ENCODE peak calls at places on chromosomes 5 and 9, in nine cellular contexts. One of them, this sample, is unnamed.

GRCh38 chr5:75167345-75167744 is 69.3 kb downstream of the ANKRD31 start:
- DNase-seq in GM12878: no peak
- DNase-seq in SK-N-SH: peak
- DNase-seq in sigmoid colon: no peak
- DNase-seq in GM12891: no peak
- DNase-seq in stomach: no peak
- DNase-seq in HCT116: peak
- DNase-seq in GM23338: peak
- DNase-seq in spleen: no peak
- DNase-seq in this sample: no peak

GRCh38 chr9:80156725-80157124 is 585.0 kb downstream of the TLE4 start:
- DNase-seq in GM12878: no peak
- DNase-seq in SK-N-SH: no peak
- DNase-seq in sigmoid colon: no peak
- DNase-seq in GM12891: no peak
- DNase-seq in stomach: no peak
- DNase-seq in HCT116: no peak
- DNase-seq in GM23338: no peak
- DNase-seq in spleen: no peak
- DNase-seq in this sample: no peak

GRCh38 chr5:32030226-32030625 is 143.9 kb downstream of the GOLPH3 start:
- DNase-seq in GM12878: no peak
- DNase-seq in SK-N-SH: no peak
- DNase-seq in sigmoid colon: no peak
- DNase-seq in GM12891: no peak
- DNase-seq in stomach: no peak
- DNase-seq in HCT116: no peak
- DNase-seq in GM23338: no peak
- DNase-seq in spleen: no peak
- DNase-seq in this sample: no peak

GRCh38 chr5:142441638-142442037 is 116.8 kb upstream of the SPRY4 start:
- DNase-seq in GM12878: no peak
- DNase-seq in SK-N-SH: no peak
- DNase-seq in sigmoid colon: peak
- DNase-seq in GM12891: no peak
- DNase-seq in stomach: no peak
- DNase-seq in HCT116: peak
- DNase-seq in GM23338: no peak
- DNase-seq in spleen: no peak
- DNase-seq in this sample: no peak

GRCh38 chr5:137828664-137829063 is 39.0 kb upstream of the MYOT start:
- DNase-seq in GM12878: no peak
- DNase-seq in SK-N-SH: no peak
- DNase-seq in sigmoid colon: no peak
- DNase-seq in GM12891: no peak
- DNase-seq in stomach: no peak
- DNase-seq in HCT116: no peak
- DNase-seq in GM23338: no peak
- DNase-seq in spleen: no peak
- DNase-seq in this sample: no peak

GRCh38 chr9:107929439-107929838 is 439.9 kb upstream of the KLF4 start:
- DNase-seq in GM12878: no peak
- DNase-seq in SK-N-SH: no peak
- DNase-seq in sigmoid colon: peak
- DNase-seq in GM12891: no peak
- DNase-seq in stomach: peak
- DNase-seq in HCT116: no peak
- DNase-seq in GM23338: no peak
- DNase-seq in spleen: no peak
- DNase-seq in this sample: no peak

GRCh38 chr9:79757906-79758669 is 186.3 kb downstream of the TLE4 start:
- DNase-seq in GM12878: no peak
- DNase-seq in SK-N-SH: no peak
- DNase-seq in sigmoid colon: no peak
- DNase-seq in GM12891: no peak
- DNase-seq in stomach: no peak
- DNase-seq in HCT116: no peak
- DNase-seq in GM23338: peak
- DNase-seq in spleen: no peak
- DNase-seq in this sample: no peak

GRCh38 chr9:31671011-31671410 is 713.4 kb upstream of the ACO1 start:
- DNase-seq in GM12878: no peak
- DNase-seq in SK-N-SH: no peak
- DNase-seq in sigmoid colon: no peak
- DNase-seq in GM12891: no peak
- DNase-seq in stomach: no peak
- DNase-seq in HCT116: no peak
- DNase-seq in GM23338: no peak
- DNase-seq in spleen: no peak
- DNase-seq in this sample: no peak

GRCh38 chr5:154646841-154647759 is 108.1 kb upstream of the LARP1 start:
- DNase-seq in GM12878: no peak
- DNase-seq in SK-N-SH: no peak
- DNase-seq in sigmoid colon: peak
- DNase-seq in GM12891: peak
- DNase-seq in stomach: peak
- DNase-seq in HCT116: no peak
- DNase-seq in GM23338: peak
- DNase-seq in spleen: peak
- DNase-seq in this sample: peak

DNA sequence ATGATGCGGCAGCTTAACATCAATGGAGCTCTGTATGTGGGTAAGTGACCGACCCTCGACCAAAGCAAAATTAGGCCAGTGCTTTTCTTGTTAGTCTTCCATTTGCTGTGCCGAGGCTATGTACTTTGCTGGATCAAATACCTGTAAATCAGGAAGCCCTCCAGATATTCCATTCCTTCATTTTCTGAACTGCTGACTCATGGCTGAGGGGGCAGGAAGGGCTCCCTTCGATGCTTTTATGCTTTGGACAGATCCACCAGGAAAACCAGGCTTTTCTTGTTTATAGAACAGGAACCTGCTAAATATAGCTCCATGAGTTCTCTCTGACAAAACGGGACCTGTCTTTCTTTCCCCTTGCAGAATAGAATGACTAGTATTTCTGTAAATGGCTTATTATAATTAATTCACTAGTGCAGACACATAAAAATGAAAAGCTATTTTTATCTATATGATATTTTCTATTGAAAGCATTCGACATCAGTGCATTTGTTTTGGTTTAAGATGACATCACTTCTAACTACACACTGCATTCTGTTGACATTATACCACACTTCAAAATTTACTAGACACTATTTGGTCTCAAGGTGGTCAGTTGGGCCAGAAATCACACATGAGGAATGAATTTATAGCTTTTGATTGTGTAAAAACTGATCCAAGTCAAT is 93.3 kb downstream of the LIFR start:
- DNase-seq in GM12878: no peak
- DNase-seq in SK-N-SH: no peak
- DNase-seq in sigmoid colon: no peak
- DNase-seq in GM12891: no peak
- DNase-seq in stomach: no peak
- DNase-seq in HCT116: no peak
- DNase-seq in GM23338: no peak
- DNase-seq in spleen: no peak
- DNase-seq in this sample: no peak
- TF ChIP-seq POLR2AphosphoS5 in GM12878: no peak
- TF ChIP-seq POLR2AphosphoS5 in SK-N-SH: no peak
- TF ChIP-seq POLR2AphosphoS5 in sigmoid colon: no peak
- TF ChIP-seq POLR2AphosphoS5 in GM12891: no peak
- TF ChIP-seq POLR2AphosphoS5 in stomach: no peak
- TF ChIP-seq POLR2AphosphoS5 in HCT116: no peak
- TF ChIP-seq POLR2AphosphoS5 in GM23338: no peak
- TF ChIP-seq POLR2AphosphoS5 in spleen: no peak
- TF ChIP-seq POLR2AphosphoS5 in this sample: no peak

GRCh38 chr5:59126665-59127354 is 543.9 kb downstream of the RAB3C start:
- DNase-seq in GM12878: no peak
- DNase-seq in SK-N-SH: no peak
- DNase-seq in sigmoid colon: no peak
- DNase-seq in GM12891: no peak
- DNase-seq in stomach: no peak
- DNase-seq in HCT116: no peak
- DNase-seq in GM23338: peak
- DNase-seq in spleen: no peak
- DNase-seq in this sample: no peak

GRCh38 chr5:59123595-59124561 is 541.0 kb downstream of the RAB3C start:
- DNase-seq in GM12878: peak
- DNase-seq in SK-N-SH: no peak
- DNase-seq in sigmoid colon: peak
- DNase-seq in GM12891: no peak
- DNase-seq in stomach: no peak
- DNase-seq in HCT116: no peak
- DNase-seq in GM23338: no peak
- DNase-seq in spleen: no peak
- DNase-seq in this sample: no peak

GRCh38 chr5:59125961-59126360 is 543.1 kb downstream of the RAB3C start:
- DNase-seq in GM12878: no peak
- DNase-seq in SK-N-SH: no peak
- DNase-seq in sigmoid colon: no peak
- DNase-seq in GM12891: no peak
- DNase-seq in stomach: no peak
- DNase-seq in HCT116: no peak
- DNase-seq in GM23338: no peak
- DNase-seq in spleen: no peak
- DNase-seq in this sample: no peak

GRCh38 chr5:59128646-59129290 is 545.9 kb downstream of the RAB3C start:
- DNase-seq in GM12878: no peak
- DNase-seq in SK-N-SH: no peak
- DNase-seq in sigmoid colon: no peak
- DNase-seq in GM12891: no peak
- DNase-seq in stomach: no peak
- DNase-seq in HCT116: no peak
- DNase-seq in GM23338: no peak
- DNase-seq in spleen: no peak
- DNase-seq in this sample: no peak

DNA sequence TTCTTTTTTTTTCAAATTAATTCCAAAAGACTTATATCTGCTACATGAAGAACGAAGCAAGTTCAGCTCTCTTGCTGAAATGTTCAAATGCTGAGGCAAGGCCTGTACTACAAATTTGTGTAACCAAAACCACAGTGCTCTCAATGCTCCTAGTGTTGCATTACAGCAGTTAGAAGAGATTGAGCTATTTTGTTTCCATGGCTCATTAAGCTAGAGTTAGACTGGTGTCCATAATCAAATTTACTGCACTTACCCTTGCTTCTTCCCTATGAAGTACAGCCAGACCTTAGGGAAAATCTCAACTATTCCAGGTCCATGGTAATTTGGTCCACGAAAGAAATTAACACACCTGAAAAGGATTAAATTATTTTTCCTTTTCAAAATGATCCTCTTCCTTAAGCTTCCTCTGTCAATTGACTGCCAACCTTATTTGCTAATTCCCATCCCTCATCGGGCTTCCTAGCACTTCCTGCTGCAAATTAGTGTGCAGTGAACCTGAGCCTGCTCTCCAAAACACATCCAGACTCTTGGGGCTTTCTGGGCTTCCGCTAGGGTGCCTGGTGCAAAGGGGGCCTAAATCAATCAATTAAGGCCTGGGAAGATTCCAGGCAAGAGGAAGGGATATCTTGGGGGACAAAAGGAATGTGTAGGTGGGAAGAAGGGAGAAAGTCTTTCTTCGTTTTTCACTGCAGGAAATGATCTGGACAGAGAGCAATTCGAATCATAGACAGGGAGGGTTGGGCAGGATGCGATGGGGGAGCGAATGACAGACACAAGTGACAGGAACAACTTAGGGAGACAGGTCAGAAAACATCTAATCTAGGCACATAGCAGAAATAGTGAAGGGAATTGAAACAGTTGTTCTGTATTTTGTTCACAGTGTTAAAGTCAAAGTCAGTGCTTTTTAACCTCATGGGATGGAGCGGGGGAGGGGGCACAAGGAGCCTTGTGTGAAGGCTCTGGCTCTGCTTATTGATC is 542.4 kb downstream of the RAB3C start:
- DNase-seq in GM12878: no peak
- DNase-seq in SK-N-SH: no peak
- DNase-seq in sigmoid colon: no peak
- DNase-seq in GM12891: no peak
- DNase-seq in stomach: no peak
- DNase-seq in HCT116: no peak
- DNase-seq in GM23338: peak
- DNase-seq in spleen: no peak
- DNase-seq in this sample: no peak
- TF ChIP-seq POLR2AphosphoS5 in GM12878: no peak
- TF ChIP-seq POLR2AphosphoS5 in SK-N-SH: no peak
- TF ChIP-seq POLR2AphosphoS5 in sigmoid colon: no peak
- TF ChIP-seq POLR2AphosphoS5 in GM12891: no peak
- TF ChIP-seq POLR2AphosphoS5 in stomach: no peak
- TF ChIP-seq POLR2AphosphoS5 in HCT116: no peak
- TF ChIP-seq POLR2AphosphoS5 in GM23338: no peak
- TF ChIP-seq POLR2AphosphoS5 in spleen: no peak
- TF ChIP-seq POLR2AphosphoS5 in this sample: no peak

GRCh38 chr5:125582358-125582757 is 835.9 kb upstream of the ZNF608 start:
- DNase-seq in GM12878: no peak
- DNase-seq in SK-N-SH: no peak
- DNase-seq in sigmoid colon: no peak
- DNase-seq in GM12891: no peak
- DNase-seq in stomach: no peak
- DNase-seq in HCT116: no peak
- DNase-seq in GM23338: no peak
- DNase-seq in spleen: no peak
- DNase-seq in this sample: no peak
- TF ChIP-seq POLR2AphosphoS5 in GM12878: no peak
- TF ChIP-seq POLR2AphosphoS5 in SK-N-SH: no peak
- TF ChIP-seq POLR2AphosphoS5 in sigmoid colon: no peak
- TF ChIP-seq POLR2AphosphoS5 in GM12891: no peak
- TF ChIP-seq POLR2AphosphoS5 in stomach: no peak
- TF ChIP-seq POLR2AphosphoS5 in HCT116: no peak
- TF ChIP-seq POLR2AphosphoS5 in GM23338: no peak
- TF ChIP-seq POLR2AphosphoS5 in spleen: no peak
- TF ChIP-seq POLR2AphosphoS5 in this sample: no peak

GRCh38 chr9:133948571-133949485 is 43.3 kb downstream of the VAV2 start:
- DNase-seq in GM12878: no peak
- DNase-seq in SK-N-SH: no peak
- DNase-seq in sigmoid colon: no peak
- DNase-seq in GM12891: no peak
- DNase-seq in stomach: no peak
- DNase-seq in HCT116: no peak
- DNase-seq in GM23338: no peak
- DNase-seq in spleen: peak
- DNase-seq in this sample: no peak

GRCh38 chr9:133950916-133951231 is 41.2 kb downstream of the VAV2 start:
- DNase-seq in GM12878: no peak
- DNase-seq in SK-N-SH: no peak
- DNase-seq in sigmoid colon: no peak
- DNase-seq in GM12891: no peak
- DNase-seq in stomach: no peak
- DNase-seq in HCT116: no peak
- DNase-seq in GM23338: no peak
- DNase-seq in spleen: no peak
- DNase-seq in this sample: no peak

GRCh38 chr9:133951265-133951664 is 40.9 kb downstream of the VAV2 start:
- DNase-seq in GM12878: no peak
- DNase-seq in SK-N-SH: no peak
- DNase-seq in sigmoid colon: no peak
- DNase-seq in GM12891: no peak
- DNase-seq in stomach: no peak
- DNase-seq in HCT116: no peak
- DNase-seq in GM23338: no peak
- DNase-seq in spleen: peak
- DNase-seq in this sample: no peak

GRCh38 chr9:133949486-133950061 is 42.5 kb downstream of the VAV2 start:
- DNase-seq in GM12878: no peak
- DNase-seq in SK-N-SH: no peak
- DNase-seq in sigmoid colon: no peak
- DNase-seq in GM12891: no peak
- DNase-seq in stomach: no peak
- DNase-seq in HCT116: no peak
- DNase-seq in GM23338: no peak
- DNase-seq in spleen: peak
- DNase-seq in this sample: no peak

GRCh38 chr9:133950206-133950915 is 41.8 kb downstream of the VAV2 start:
- DNase-seq in GM12878: no peak
- DNase-seq in SK-N-SH: no peak
- DNase-seq in sigmoid colon: no peak
- DNase-seq in GM12891: no peak
- DNase-seq in stomach: no peak
- DNase-seq in HCT116: no peak
- DNase-seq in GM23338: no peak
- DNase-seq in spleen: peak
- DNase-seq in this sample: no peak
- TF ChIP-seq POLR2AphosphoS5 in GM12878: no peak
- TF ChIP-seq POLR2AphosphoS5 in SK-N-SH: no peak
- TF ChIP-seq POLR2AphosphoS5 in sigmoid colon: no peak
- TF ChIP-seq POLR2AphosphoS5 in GM12891: no peak
- TF ChIP-seq POLR2AphosphoS5 in stomach: no peak
- TF ChIP-seq POLR2AphosphoS5 in HCT116: no peak
- TF ChIP-seq POLR2AphosphoS5 in GM23338: no peak
- TF ChIP-seq POLR2AphosphoS5 in spleen: no peak
- TF ChIP-seq POLR2AphosphoS5 in this sample: no peak